ENCODE peak calls at places on chromosomes 16 and 17, in six cellular contexts. N is fibroblast of the aortic adventitia; T is AG04450; S is OCI-LY7; J is A549; C is activated CD8-positive, alpha-beta T cell treated with anti-CD3 and anti-CD28 coated beads for 36 hours. W is an unnamed sample.

GRCh38 chr17:7897773-7898172 is 9.2 kb downstream of the CHD3 start:
- DNase-seq in C (peak; percentile 25), N (peak; percentile 75), T (no peak), J (peak; percentile 72), S (no peak), W (no peak)

GRCh38 chr16:86212706-86213426 is 297.5 kb upstream of the FOXF1 start:
- DNase-seq in C (no peak), T (no peak), S (no peak), J (no peak), N (no peak), W (no peak)

GRCh38 chr16:17345043-17345442 is 125.7 kb downstream of the XYLT1 start:
- DNase-seq in J (no peak), S (no peak), C (peak; percentile 44), N (peak; percentile 57), T (peak; percentile 39), W (no peak)

GRCh38 chr17:71799657-71800056 is 321.2 kb upstream of the SOX9 start:
- DNase-seq in C (no peak), S (no peak), J (no peak), T (no peak), N (no peak), W (no peak)

GRCh38 chr17:78197147-78197830 is 10.1 kb downstream of the AFMID start:
- DNase-seq in S (no peak), J (no peak), C (no peak), N (no peak), T (no peak), W (no peak)

GRCh38 chr17:14871921-14872320 is 393.2 kb downstream of the PMP22 start:
- DNase-seq in S (no peak), C (no peak), J (no peak), T (no peak), N (peak; percentile 44), W (no peak)

GRCh38 chr16:617855-618254 is 12.9 kb upstream of the WFIKKN1 start:
- DNase-seq in N (no peak), T (no peak), S (no peak), J (no peak), C (no peak), W (no peak)

GRCh38 chr16:31451681-31452351 is 7.5 kb upstream of the ARMC5 start:
- DNase-seq in S (peak; percentile 46), T (peak; percentile 63), C (no peak), J (peak; percentile 85), N (peak; percentile 51), W (peak; percentile 59)

GRCh38 chr16:72537684-72538083 is 365.7 kb upstream of the PMFBP1 start:
- DNase-seq in N (peak; percentile 68), C (no peak), T (no peak), S (no peak), J (no peak), W (no peak)

GRCh38 chr17:20203761-20204263 is 194.7 kb downstream of the SPECC1 start:
- DNase-seq in T (no peak), C (no peak), J (no peak), S (no peak), N (no peak), W (no peak)

GRCh38 chr17:17022011-17022800 is 20.1 kb upstream of the MPRIP start:
- DNase-seq in J (no peak), N (no peak), C (no peak), S (no peak), T (no peak), W (no peak)

GRCh38 chr16:25570131-25570530 is 121.6 kb upstream of the HS3ST4 start:
- DNase-seq in C (no peak), T (no peak), J (no peak), S (no peak), N (no peak), W (no peak)

GRCh38 chr16:19691161-19691850 is 26.7 kb downstream of the KNOP1 start:
- DNase-seq in S (no peak), J (no peak), C (no peak), N (no peak), T (no peak), W (no peak)

GRCh38 chr16:31093132-31093703 is 1.4 kb downstream of the VKORC1 start:
- DNase-seq in J (peak; percentile 31), C (peak; percentile 37), T (no peak), N (no peak), S (peak; percentile 59), W (no peak)

GRCh38 chr17:75317671-75318070 is 28.4 kb upstream of the SLC25A19 start:
- DNase-seq in T (no peak), C (no peak), S (no peak), N (no peak), J (no peak), W (no peak)

GRCh38 chr17:28100936-28101335 is 58.5 kb downstream of the NLK start:
- DNase-seq in T (no peak), S (no peak), N (no peak), C (no peak), J (no peak), W (no peak)

GRCh38 chr17:74042241-74042640 is 161.2 kb upstream of the RPL38 start:
- DNase-seq in N (no peak), J (no peak), S (no peak), T (no peak), C (no peak), W (no peak)

GRCh38 chr16:14196011-14196410 is 124.9 kb downstream of the MRTFB start:
- DNase-seq in C (no peak), N (peak; percentile 37), T (no peak), J (no peak), S (peak; percentile 10), W (no peak)

GRCh38 chr16:64459821-64460220 is 662.0 kb downstream of the CDH11 start:
- DNase-seq in T (no peak), S (no peak), C (no peak), J (no peak), N (peak; percentile 74), W (no peak)

GRCh38 chr16:47143329-47143676 is 442 bp downstream of the NETO2 start:
- DNase-seq in N (peak; percentile 37), C (peak; percentile 68), T (no peak), J (peak; percentile 84), S (peak; percentile 53), W (peak; percentile 86)

GRCh38 chr16:12541672-12542071 is 262.0 kb downstream of the CPPED1 start:
- DNase-seq in T (no peak), J (no peak), N (no peak), C (no peak), S (no peak), W (no peak)

GRCh38 chr17:73508931-73509605 is 135.2 kb downstream of the SDK2 start:
- DNase-seq in N (no peak), J (no peak), C (no peak), S (no peak), T (no peak), W (no peak)

GRCh38 chr16:58515871-58516767 is 802 bp downstream of the SETD6 start:
- DNase-seq in N (no peak), S (peak; percentile 75), J (no peak), C (peak; percentile 60), T (no peak), W (no peak)

GRCh38 chr17:46072998-46073397 is 73.9 kb downstream of the STH start:
- DNase-seq in N (peak; percentile 74), C (no peak), S (no peak), T (peak; percentile 30), J (peak; percentile 46), W (no peak)

GRCh38 chr17:6496636-6497441 is 52.6 kb downstream of the PIMREG start:
- DNase-seq in S (peak; percentile 59), J (no peak), N (no peak), C (no peak), T (no peak), W (no peak)

GRCh38 chr17:37826497-37827115 is 81.7 kb upstream of the HNF1B start:
- DNase-seq in T (no peak), N (no peak), C (no peak), J (no peak), S (peak; percentile 72), W (no peak)

GRCh38 chr16:27760845-27761176 is 210.9 kb downstream of the KATNIP start:
- DNase-seq in J (no peak), N (no peak), S (no peak), T (no peak), C (no peak), W (no peak)
- TF ChIP-seq CTCF in J (no peak), N (no peak), S (no peak), T (no peak), C (no peak), W (no peak)

GRCh38 chr17:33730131-33730530 is 437.0 kb upstream of the ASIC2 start:
- DNase-seq in N (no peak), S (no peak), J (no peak), C (no peak), T (no peak), W (no peak)

GRCh38 chr17:33725675-33726271 is 432.7 kb upstream of the ASIC2 start:
- DNase-seq in T (no peak), J (peak; percentile 43), S (peak; percentile 29), C (peak; percentile 28), N (peak; percentile 14), W (peak; percentile 74)
- TF ChIP-seq CTCF in T (peak; percentile 62), J (peak; percentile 52), S (peak; percentile 84), C (peak; percentile 49), N (peak; percentile 68), W (peak; percentile 81)

DNA sequence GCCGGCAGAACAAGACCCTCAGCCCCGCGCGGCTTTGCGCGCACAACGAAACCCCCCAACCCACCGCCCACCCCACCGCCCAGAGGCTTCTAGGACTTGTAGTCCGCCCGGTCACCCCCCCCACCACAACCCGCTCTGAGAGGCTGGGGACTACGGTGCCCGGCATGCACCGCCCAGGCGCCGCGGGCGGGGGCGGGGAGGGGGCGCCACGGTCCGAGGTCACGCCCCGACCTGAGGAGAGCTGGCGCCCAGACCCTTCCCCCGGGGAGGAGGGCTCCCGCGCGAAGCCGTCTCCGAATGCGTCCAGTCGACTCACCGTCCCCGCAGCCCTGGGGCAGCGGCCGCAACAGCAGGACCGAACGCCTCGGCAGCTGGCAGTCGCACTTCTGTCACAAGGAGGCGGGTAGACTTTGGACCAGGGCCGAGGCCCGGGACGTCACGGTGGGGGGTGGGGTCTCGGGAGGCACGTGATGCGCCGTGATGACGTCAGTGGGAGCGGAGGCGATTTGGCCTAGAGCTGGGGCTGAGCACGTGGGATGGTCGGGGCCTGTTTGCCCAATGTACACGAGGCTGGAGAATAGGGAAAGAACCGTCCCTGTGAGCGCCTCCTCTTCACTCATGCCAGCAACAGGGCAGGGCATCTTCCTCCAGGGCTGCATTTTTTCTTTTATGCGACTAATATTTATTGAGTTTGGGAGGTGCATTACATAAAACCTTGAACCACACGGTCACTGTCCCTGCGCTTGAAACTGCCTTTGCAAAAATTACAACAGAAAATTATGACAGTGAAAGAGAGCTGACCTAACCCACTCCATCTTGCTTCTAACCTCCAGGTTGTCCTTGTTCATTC is at the start of gene CDIP1:
- DNase-seq in S (peak; percentile 97), C (peak; percentile 99), T (peak; percentile 79), J (peak; percentile 96), N (peak; percentile 93), W (peak; percentile 96)
- TF ChIP-seq CTCF in S (no peak), C (no peak), T (no peak), J (no peak), N (no peak), W (peak; percentile 19)

DNA sequence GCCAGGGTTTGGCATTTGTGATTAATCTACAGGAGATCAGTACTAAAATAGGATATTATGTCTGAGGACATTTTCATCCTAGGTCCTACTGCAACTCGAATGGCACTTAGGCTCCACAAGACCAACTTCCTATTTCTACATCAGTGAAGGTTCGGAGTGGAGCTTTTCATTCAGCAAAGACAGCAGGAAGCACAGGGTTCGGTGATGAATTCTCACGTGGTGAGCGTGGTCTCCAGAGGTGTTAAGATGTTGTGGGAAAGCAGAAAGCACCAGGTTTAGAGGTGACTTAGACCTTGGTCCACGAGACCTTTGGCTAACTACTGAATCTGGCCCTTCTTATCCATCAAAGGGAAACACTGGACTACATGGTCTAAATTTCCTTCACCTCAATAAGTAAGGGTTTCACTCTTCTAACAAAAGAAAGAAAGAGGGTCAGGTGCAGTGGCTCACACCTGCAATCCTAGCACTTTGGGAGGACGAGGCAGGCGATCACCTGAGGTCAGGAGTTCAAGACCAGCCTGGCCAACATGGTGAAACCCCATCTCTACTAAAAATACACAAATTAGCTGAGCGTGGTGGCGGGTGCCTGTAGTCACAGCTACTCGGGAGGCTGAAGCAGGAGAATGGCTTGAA is 14.0 kb upstream of the HELZ start:
- DNase-seq in C (peak; percentile 65), N (no peak), T (no peak), S (no peak), J (no peak), W (no peak)
- TF ChIP-seq CTCF in C (no peak), N (no peak), T (no peak), S (no peak), J (no peak), W (no peak)